ENCODE peak calls at places on chromosomes 5 and 9, in five cellular contexts. Q is caudate nucleus; Z is stimulated activated CD8-positive, alpha-beta memory T cell treated with anti-CD3 and anti-CD28 coated beads, Interleukin-2, amount 100 ng/mL, for 1 hour; Y is keratinocyte; D is kidney glomerular epithelial cell. G is an unnamed sample.

GRCh38 chr5:5615569-5615968 is 193.1 kb downstream of the ICE1 start:
- DNase-seq in Y (no peak), Q (no peak), D (no peak), Z (no peak), G (no peak)

GRCh38 chr5:87266914-87267573 is 639 bp upstream of the RASA1 start:
- DNase-seq in Y (no peak), Q (no peak), D (peak; percentile 74), Z (no peak), G (no peak)

GRCh38 chr9:74742792-74743389 is 144.8 kb downstream of the TRPM6 start:
- DNase-seq in Y (no peak), D (peak; percentile 52), Z (no peak), Q (no peak), G (peak; percentile 61)

GRCh38 chr9:132201139-132201538 is 39.3 kb downstream of the NTNG2 start:
- DNase-seq in D (no peak), Z (no peak), Y (no peak), Q (no peak), G (no peak)

GRCh38 chr5:56993241-56993640 is 41.3 kb upstream of the MIER3 start:
- DNase-seq in Z (no peak), D (no peak), Y (no peak), Q (no peak), G (no peak)

GRCh38 chr9:35662437-35662836 is 2.6 kb downstream of the ARHGEF39 start:
- DNase-seq in Q (no peak), Y (no peak), D (no peak), Z (no peak), G (no peak)

GRCh38 chr5:158951951-158952545 is 147.7 kb downstream of the EBF1 start:
- DNase-seq in Y (no peak), Z (no peak), D (no peak), Q (no peak), G (peak; percentile 61)

GRCh38 chr9:105290401-105290800 is 46.0 kb downstream of the SLC44A1 start:
- DNase-seq in Z (no peak), Y (no peak), D (no peak), Q (no peak), G (no peak)

GRCh38 chr5:8844206-8844605 is 701.7 kb downstream of the SEMA5A start:
- DNase-seq in D (no peak), Z (no peak), Y (no peak), Q (no peak), G (no peak)

GRCh38 chr9:3511537-3511936 is 14.3 kb downstream of the RFX3 start:
- DNase-seq in Q (no peak), Z (no peak), Y (no peak), D (no peak), G (no peak)

GRCh38 chr9:80650964-80651555 is 1038.3 kb downstream of the TLE1 start:
- DNase-seq in D (peak; percentile 26), Q (no peak), Y (no peak), Z (no peak), G (no peak)

GRCh38 chr5:138179277-138179857 is 455 bp downstream of the KIF20A start:
- DNase-seq in Z (no peak), D (no peak), Y (no peak), Q (no peak), G (peak; percentile 48)

GRCh38 chr5:67773439-67773988 is 442.0 kb upstream of the PIK3R1 start:
- DNase-seq in Q (peak; percentile 29), Y (no peak), Z (no peak), D (peak; percentile 29), G (peak; percentile 50)

GRCh38 chr9:134620751-134621557 is 20.6 kb upstream of the COL5A1 start:
- DNase-seq in D (no peak), Z (no peak), Q (no peak), Y (no peak), G (no peak)

GRCh38 chr9:84325347-84325982 is 15.1 kb downstream of the SLC28A3 start:
- DNase-seq in Q (no peak), Y (no peak), Z (no peak), D (peak; percentile 91), G (no peak)

GRCh38 chr9:95803197-95803596 is 72.3 kb upstream of the ERCC6L2 start:
- DNase-seq in D (no peak), Z (no peak), Q (no peak), Y (no peak), G (no peak)

GRCh38 chr9:71446499-71447411 is 321.6 kb downstream of the CEMIP2 start:
- DNase-seq in Z (no peak), D (peak; percentile 36), Q (no peak), Y (no peak), G (peak; percentile 95)

GRCh38 chr9:134571326-134571871 is 70.2 kb upstream of the COL5A1 start:
- DNase-seq in Z (no peak), Q (no peak), Y (no peak), D (no peak), G (no peak)

GRCh38 chr5:63121471-63121870 is 542.9 kb downstream of the LRRC70 start:
- DNase-seq in Q (no peak), D (no peak), Y (no peak), Z (no peak), G (no peak)

GRCh38 chr9:18142964-18143363 is 331.0 kb upstream of the ADAMTSL1 start:
- DNase-seq in Y (no peak), Q (no peak), D (no peak), Z (no peak), G (peak; percentile 31)

GRCh38 chr5:10249948-10250803 is at the start of gene CCT5:
- DNase-seq in Y (peak; percentile 89), D (peak; percentile 94), Z (peak; percentile 80), Q (peak; percentile 62), G (peak; percentile 98)

GRCh38 chr5:80825780-80826460 is 134.2 kb upstream of the RASGRF2 start:
- DNase-seq in Q (no peak), Y (no peak), Z (no peak), D (no peak), G (no peak)

GRCh38 chr9:131402738-131403492 is 9.0 kb downstream of the PRRC2B start:
- DNase-seq in Y (no peak), Z (no peak), Q (no peak), D (peak; percentile 46), G (peak; percentile 82)

G was measured in neural progenitor cell.